ENCODE peak calls at places on chromosomes 6 and 20, in ten cellular contexts. L is omental fat pad, Z is endothelial cell, J is fibroblast of the aortic adventitia, E is activated B cell treated with CpG ODN at 0.5 μM for 24 hours, Y is uterus, S is adrenal gland, D is Calu3, V is GM20000, M is mesothelial cell of epicardium. H is an unnamed sample.

GRCh38 chr6:108951351-108951953 is 103.2 kb downstream of the ARMC2 start:
- DNase-seq in D (no peak), J (no peak), M (no peak), S (no peak), Y (no peak), E (no peak), Z (no peak), L (no peak), V (no peak), H (no peak)

GRCh38 chr6:47484616-47485015 is 7.0 kb downstream of the CD2AP start:
- DNase-seq in M (no peak), L (no peak), Y (no peak), Z (no peak), S (no peak), J (peak), V (no peak), E (no peak), D (no peak), H (no peak)

GRCh38 chr20:33660035-33660684 is 2.0 kb upstream of the C20orf144 start:
- DNase-seq in S (no peak), D (no peak), E (no peak), J (no peak), M (no peak), V (no peak), Y (no peak), L (no peak), Z (no peak), H (no peak)

GRCh38 chr6:85435872-85436271 is 14.0 kb upstream of the NT5E start:
- DNase-seq in M (no peak), D (no peak), L (no peak), J (no peak), Z (no peak), Y (no peak), E (no peak), V (no peak), S (no peak), H (no peak)

GRCh38 chr6:3797231-3798200 is 46.0 kb upstream of the PXDC1 start:
- DNase-seq in E (no peak), M (no peak), Y (no peak), D (peak), J (peak), L (no peak), V (no peak), Z (no peak), S (no peak), H (no peak)

GRCh38 chr20:10131612-10132345 is 86.9 kb upstream of the SNAP25 start:
- DNase-seq in J (peak), M (peak), Z (no peak), L (no peak), Y (peak), D (no peak), S (peak), V (no peak), E (no peak), H (no peak)

GRCh38 chr20:60249436-60249835 is 291.2 kb downstream of the CDH26 start:
- DNase-seq in L (no peak), Y (no peak), Z (no peak), J (peak), E (no peak), S (no peak), D (peak), V (no peak), M (no peak), H (no peak)

GRCh38 chr6:157089258-157089657 is 234.1 kb downstream of the TMEM242 start:
- DNase-seq in J (peak), V (no peak), D (no peak), E (no peak), Z (peak), S (no peak), Y (no peak), M (no peak), L (no peak), H (no peak)

GRCh38 chr6:85450578-85450884 is 648 bp downstream of the NT5E start:
- DNase-seq in S (no peak), Y (no peak), Z (no peak), L (no peak), E (no peak), J (peak), D (no peak), M (no peak), V (peak), H (no peak)

GRCh38 chr6:9408718-9409117 is 973.4 kb upstream of the SLC35B3 start:
- DNase-seq in J (peak), M (no peak), Y (no peak), Z (no peak), D (no peak), E (no peak), S (no peak), L (no peak), V (no peak), H (no peak)

GRCh38 chr6:81859884-81860283 is 107.4 kb upstream of the TENT5A start:
- DNase-seq in J (peak), M (no peak), L (no peak), S (no peak), E (no peak), D (no peak), Z (no peak), Y (no peak), V (no peak), H (no peak)

GRCh38 chr6:63805808-63806572 is 170.4 kb downstream of the PHF3 start:
- DNase-seq in M (no peak), Z (no peak), S (no peak), J (peak), Y (no peak), D (peak), V (no peak), L (no peak), E (no peak), H (no peak)

GRCh38 chr20:53828673-53829085 is 235.0 kb upstream of the ZNF217 start:
- DNase-seq in E (no peak), Y (peak), Z (no peak), V (no peak), M (no peak), J (peak), S (no peak), D (peak), L (no peak), H (no peak)

GRCh38 chr6:28785962-28786679 is 137.7 kb downstream of the TRIM27 start:
- DNase-seq in Z (no peak), Y (no peak), J (no peak), L (no peak), M (no peak), S (no peak), V (no peak), D (no peak), E (no peak), H (no peak)

GRCh38 chr20:10463622-10464021 is 28.5 kb downstream of the SLX4IP start:
- DNase-seq in D (no peak), V (no peak), M (no peak), J (no peak), Y (no peak), S (no peak), Z (no peak), E (no peak), L (no peak), H (no peak)

GRCh38 chr20:18524646-18525045 is 16.9 kb downstream of the SEC23B start:
- DNase-seq in Y (no peak), Z (no peak), J (peak), M (no peak), D (no peak), S (no peak), V (no peak), L (no peak), E (no peak), H (no peak)

GRCh38 chr6:34791164-34791841 is 580 bp upstream of the BLTP3A start:
- DNase-seq in D (peak), L (no peak), J (no peak), Z (peak), Y (peak), M (no peak), S (peak), E (no peak), V (peak), H (peak)

GRCh38 chr6:2858678-2859324 is 17.1 kb upstream of the SERPINB1 start:
- DNase-seq in S (no peak), J (peak), L (no peak), M (no peak), D (no peak), Z (no peak), E (no peak), V (peak), Y (no peak), H (no peak)

GRCh38 chr6:163716690-163717089 is 302.2 kb downstream of the QKI start:
- DNase-seq in L (no peak), Y (no peak), M (no peak), V (no peak), S (no peak), J (no peak), E (no peak), Z (no peak), D (no peak), H (no peak)

GRCh38 chr6:13397359-13398080 is 69.2 kb upstream of the TBC1D7 start:
- DNase-seq in M (no peak), Z (no peak), J (no peak), L (no peak), D (peak), V (peak), Y (no peak), S (no peak), E (peak), H (no peak)

GRCh38 chr6:142279350-142280180 is 22.2 kb upstream of the ADGRG6 start:
- DNase-seq in J (peak), Z (no peak), D (no peak), V (no peak), S (no peak), Y (no peak), L (no peak), M (no peak), E (no peak), H (no peak)

DNA sequence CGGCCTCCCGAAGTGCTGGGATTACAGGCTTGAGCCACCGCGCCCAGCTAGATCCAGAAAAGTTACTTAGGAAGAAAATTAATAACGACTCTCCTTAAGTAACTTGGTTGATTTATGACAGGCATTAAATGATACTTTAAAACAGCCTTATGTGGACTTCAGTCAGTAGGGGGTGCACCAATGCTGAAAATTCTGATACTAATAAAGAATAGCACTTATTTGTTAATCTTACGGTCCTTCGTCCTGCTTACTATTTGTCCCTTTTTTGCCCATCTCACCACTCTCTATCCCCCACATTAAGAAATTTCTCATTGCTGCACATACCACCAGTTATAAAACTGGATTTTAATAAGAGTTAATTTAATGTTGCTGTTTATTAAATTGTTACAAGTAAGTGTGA is 12.7 kb upstream of the PRELID3B start:
- DNase-seq in D (peak), S (no peak), V (no peak), Y (no peak), Z (no peak), L (no peak), M (no peak), J (peak), E (no peak), H (no peak)
- TF ChIP-seq CTCF in D (peak), S (peak), V (no peak), Y (peak), Z (no peak), L (no peak), M (no peak), J (peak), E (no peak), H (no peak)

GRCh38 chr6:10778230-10778629 is 30.6 kb downstream of the TMEM14B start:
- DNase-seq in M (no peak), J (no peak), E (no peak), V (no peak), S (no peak), D (no peak), Y (no peak), Z (no peak), L (no peak), H (no peak)
- TF ChIP-seq CTCF in M (no peak), J (no peak), E (no peak), V (no peak), S (no peak), D (no peak), Y (no peak), Z (no peak), L (no peak), H (no peak)

GRCh38 chr6:100462396-100462795 is 2.3 kb downstream of the SIM1 start:
- DNase-seq in J (no peak), V (no peak), D (no peak), Z (no peak), L (no peak), Y (no peak), E (no peak), M (no peak), S (no peak), H (no peak)

GRCh38 chr6:100459291-100459690 is 5.4 kb downstream of the SIM1 start:
- DNase-seq in M (no peak), Z (no peak), E (no peak), J (no peak), Y (no peak), L (no peak), V (no peak), S (no peak), D (no peak), H (no peak)

GRCh38 chr6:100461273-100461919 is 3.3 kb downstream of the SIM1 start:
- DNase-seq in M (no peak), E (no peak), Y (no peak), S (no peak), Z (peak), J (no peak), V (no peak), L (no peak), D (peak), H (no peak)

GRCh38 chr6:100461920-100462295 is 2.8 kb downstream of the SIM1 start:
- DNase-seq in D (no peak), E (no peak), Z (no peak), S (no peak), Y (no peak), M (no peak), L (no peak), J (no peak), V (no peak), H (no peak)

GRCh38 chr6:100460650-100461204 is 4.0 kb downstream of the SIM1 start:
- DNase-seq in S (no peak), L (no peak), M (no peak), V (no peak), J (no peak), D (peak), Z (peak), Y (no peak), E (no peak), H (no peak)
- TF ChIP-seq CTCF in S (no peak), L (no peak), M (peak), V (peak), J (peak), D (peak), Z (peak), Y (no peak), E (no peak), H (peak)

GRCh38 chr20:42181064-42181463 is 562.9 kb upstream of the CHD6 start:
- DNase-seq in M (no peak), D (no peak), S (no peak), Z (no peak), E (no peak), J (no peak), Y (no peak), V (no peak), L (no peak), H (no peak)
- TF ChIP-seq CTCF in M (no peak), D (no peak), S (no peak), Z (no peak), E (no peak), J (no peak), Y (no peak), V (no peak), L (no peak), H (no peak)

GRCh38 chr20:23662276-23662870 is 24.6 kb upstream of the CST3 start:
- DNase-seq in L (no peak), E (no peak), Z (no peak), Y (no peak), D (no peak), J (no peak), M (no peak), S (no peak), V (no peak), H (no peak)

GRCh38 chr20:23666189-23666588 is 22.6 kb downstream of the CST4 start:
- DNase-seq in J (peak), D (no peak), L (no peak), M (no peak), Y (no peak), V (no peak), S (no peak), E (no peak), Z (no peak), H (no peak)

GRCh38 chr20:23663180-23663579 is 25.4 kb upstream of the CST3 start:
- DNase-seq in Z (no peak), L (no peak), Y (no peak), S (no peak), D (no peak), V (no peak), M (no peak), J (peak), E (no peak), H (no peak)

GRCh38 chr20:23666698-23667097 is 22.1 kb downstream of the CST4 start:
- DNase-seq in Y (no peak), J (no peak), M (no peak), V (no peak), D (no peak), L (no peak), E (no peak), Z (no peak), S (no peak), H (no peak)

DNA sequence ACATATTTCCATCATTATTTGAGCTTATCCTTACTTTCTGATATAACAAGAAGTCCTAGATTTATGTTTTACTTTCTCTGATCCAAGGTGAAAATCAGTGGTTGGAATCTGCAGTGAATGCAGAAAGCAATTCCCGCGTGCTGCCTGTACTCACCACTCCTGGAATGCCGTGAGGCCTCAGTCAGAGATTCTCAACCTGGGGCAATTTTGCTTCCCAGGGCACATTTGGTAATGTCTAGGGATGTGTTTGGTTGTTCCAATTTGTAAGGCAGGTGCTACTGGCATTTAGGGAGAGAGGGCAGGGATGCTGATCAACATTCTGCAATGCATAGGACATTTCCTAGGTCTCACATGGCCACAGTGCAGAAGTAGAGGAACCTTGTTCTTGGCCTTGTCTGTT is 23.9 kb downstream of the CST4 start:
- DNase-seq in D (no peak), J (no peak), Z (no peak), V (no peak), Y (no peak), M (no peak), S (no peak), E (no peak), L (no peak), H (no peak)
- TF ChIP-seq CTCF in D (no peak), J (no peak), Z (no peak), V (no peak), Y (no peak), M (no peak), S (no peak), E (no peak), L (no peak), H (no peak)

GRCh38 chr6:91713911-91714310 is 1127.0 kb upstream of the MAP3K7 start:
- DNase-seq in Y (no peak), D (no peak), E (no peak), V (no peak), S (no peak), Z (no peak), J (no peak), M (no peak), L (no peak), H (no peak)
- TF ChIP-seq CTCF in Y (no peak), D (no peak), E (no peak), V (no peak), S (no peak), Z (no peak), J (no peak), M (peak), L (no peak), H (no peak)